ENCODE peak calls at places on chromosomes 2 and 18, in eight cellular contexts. J is adrenal gland; X is HL-60; A is heart left ventricle; C is CD8-positive, alpha-beta memory T cell; P is transverse colon; S is lower lobe of right lung; Z is AG04450. L is an unnamed sample.

GRCh38 chr2:148756292-148756975 is 111.9 kb downstream of the EPC2 start:
- DNase-seq in C (no peak), S (no peak), Z (peak; percentile 47), P (no peak), J (no peak), A (no peak), X (no peak), L (no peak)

GRCh38 chr18:13540783-13541182 is 185.6 kb downstream of the FAM210A start:
- DNase-seq in P (no peak), Z (no peak), A (no peak), X (no peak), S (no peak), C (peak; percentile 86), J (no peak), L (no peak)

GRCh38 chr2:108534577-108535379 is 508 bp downstream of the LIMS1 start:
- DNase-seq in X (peak; percentile 39), A (peak; percentile 45), S (peak; percentile 66), J (peak; percentile 61), P (peak; percentile 47), Z (no peak), C (peak; percentile 50), L (peak; percentile 22)

GRCh38 chr2:86054539-86055082 is 51.1 kb downstream of the POLR1A start:
- DNase-seq in J (no peak), A (no peak), S (no peak), C (no peak), P (no peak), Z (no peak), X (no peak), L (no peak)

GRCh38 chr2:176099737-176100546 is at the start of gene HOXD12:
- DNase-seq in C (no peak), Z (no peak), P (no peak), X (no peak), A (no peak), S (no peak), J (no peak), L (peak; percentile 4)

GRCh38 chr2:191318729-191319078 is 73.5 kb downstream of the MYO1B start:
- DNase-seq in S (no peak), C (no peak), P (peak; percentile 78), J (no peak), A (no peak), X (no peak), Z (no peak), L (no peak)

GRCh38 chr18:54606835-54607212 is 15.8 kb downstream of the DYNAP start:
- DNase-seq in Z (no peak), A (no peak), J (no peak), S (peak; percentile 43), X (no peak), C (no peak), P (no peak), L (no peak)

GRCh38 chr2:219270055-219270372 is 9.2 kb upstream of the DNAJB2 start:
- DNase-seq in Z (no peak), X (no peak), A (no peak), P (no peak), S (no peak), C (no peak), J (no peak), L (no peak)

GRCh38 chr18:78563110-78563509 is 416.5 kb upstream of the SALL3 start:
- DNase-seq in Z (no peak), C (no peak), J (no peak), S (no peak), P (no peak), X (no peak), A (no peak), L (no peak)

GRCh38 chr2:9641641-9642040 is 10.8 kb upstream of the YWHAQ start:
- DNase-seq in J (no peak), Z (no peak), S (no peak), C (no peak), P (no peak), A (no peak), X (no peak), L (no peak)

GRCh38 chr2:105890856-105891255 is 146.1 kb downstream of the NCK2 start:
- DNase-seq in C (no peak), S (no peak), P (no peak), A (no peak), Z (no peak), J (no peak), X (no peak), L (no peak)

GRCh38 chr2:86704482-86704971 is 15.6 kb upstream of the RMND5A start:
- DNase-seq in A (peak; percentile 79), S (no peak), Z (peak; percentile 42), C (no peak), J (peak; percentile 34), X (no peak), P (peak; percentile 75), L (peak; percentile 19)

GRCh38 chr2:70509565-70509964 is 44.1 kb downstream of the TGFA start:
- DNase-seq in C (no peak), S (no peak), X (no peak), J (no peak), Z (no peak), P (peak; percentile 49), A (no peak), L (no peak)

GRCh38 chr2:70513751-70514150 is 39.9 kb downstream of the TGFA start:
- DNase-seq in C (no peak), Z (no peak), P (no peak), X (no peak), A (no peak), J (no peak), S (no peak), L (no peak)

GRCh38 chr2:70511986-70512729 is 41.5 kb downstream of the TGFA start:
- DNase-seq in P (peak; percentile 70), S (no peak), A (no peak), C (no peak), Z (no peak), J (no peak), X (no peak), L (no peak)

GRCh38 chr2:70508711-70509462 is 44.7 kb downstream of the TGFA start:
- DNase-seq in X (no peak), J (no peak), Z (no peak), C (no peak), S (no peak), A (no peak), P (no peak), L (no peak)

DNA sequence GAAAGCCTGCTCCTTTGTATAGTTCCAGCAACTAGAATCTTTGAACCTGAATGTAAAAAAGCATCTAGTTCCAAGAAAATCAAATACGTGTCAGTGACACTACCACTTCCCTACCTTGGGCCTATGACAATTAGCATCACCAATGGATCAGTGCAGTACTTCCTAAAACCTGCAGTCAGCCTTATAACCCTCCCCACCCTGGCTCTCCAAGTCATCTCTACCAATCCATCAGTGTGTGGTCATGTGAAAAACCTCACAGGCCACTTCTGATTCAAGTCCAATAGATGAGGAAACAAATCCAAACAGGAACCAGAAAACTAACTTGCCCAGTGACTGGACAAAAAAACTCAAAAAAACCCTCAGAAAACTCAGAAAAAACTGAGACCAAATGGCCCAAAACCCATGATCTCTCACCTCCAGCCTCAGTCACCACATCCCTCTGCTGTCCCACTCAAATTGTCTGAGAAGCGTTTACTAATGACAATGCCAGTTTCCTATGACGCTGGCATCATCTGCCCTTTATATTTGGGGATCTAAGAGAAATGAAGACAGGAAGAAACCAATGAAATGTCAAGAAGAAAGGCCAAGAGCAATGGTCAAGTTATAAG is 43.3 kb downstream of the TGFA start:
- DNase-seq in A (no peak), S (no peak), C (no peak), Z (no peak), X (peak; percentile 39), J (no peak), P (no peak), L (no peak)
- H3K27ac ChIP-seq in A (no peak overlapping the region), S (no peak overlapping the region), C (no peak overlapping the region), Z (no peak overlapping the region), X (no peak overlapping the region), J (no peak overlapping the region), P (no peak overlapping the region), L (no peak overlapping the region)

GRCh38 chr2:10863047-10863446 is 48.7 kb upstream of the KCNF1 start:
- DNase-seq in P (no peak), S (no peak), C (no peak), X (no peak), J (no peak), Z (no peak), A (no peak), L (no peak)
- H3K27me3 ChIP-seq in P (peaks cover 5% of the 10 kb centered on the region), S (peaks cover 27% of the 10 kb centered on the region), C (no peaks in the 10 kb centered on the region), X (peaks cover 6% of the 10 kb centered on the region), J (no peaks in the 10 kb centered on the region), Z (peaks cover 16% of the 10 kb centered on the region), A (no peaks in the 10 kb centered on the region), L (no peaks in the 10 kb centered on the region)

GRCh38 chr2:188894979-188895378 is 79.2 kb upstream of the COL3A1 start:
- DNase-seq in Z (no peak), X (no peak), C (no peak), S (no peak), J (no peak), P (no peak), A (no peak), L (no peak)
- H3K27ac ChIP-seq in Z (no peak overlapping the region), X (no peak overlapping the region), C (no peak overlapping the region), S (no peak overlapping the region), J (no peak overlapping the region), P (no peak overlapping the region), A (no peak overlapping the region), L (no peak overlapping the region)

GRCh38 chr2:138780451-138780880 is 276 bp upstream of the NXPH2 start:
- DNase-seq in P (no peak), A (no peak), Z (no peak), X (no peak), C (no peak), J (no peak), S (no peak), L (no peak)
- H3K27me3 ChIP-seq in P (peaks cover 76% of the 10 kb centered on the region), A (peaks cover 32% of the 10 kb centered on the region), Z (peaks cover 27% of the 10 kb centered on the region), X (peaks cover 35% of the 10 kb centered on the region), C (no peaks in the 10 kb centered on the region), J (peaks cover 53% of the 10 kb centered on the region), S (peaks cover 58% of the 10 kb centered on the region), L (peaks cover 11% of the 10 kb centered on the region)

DNA sequence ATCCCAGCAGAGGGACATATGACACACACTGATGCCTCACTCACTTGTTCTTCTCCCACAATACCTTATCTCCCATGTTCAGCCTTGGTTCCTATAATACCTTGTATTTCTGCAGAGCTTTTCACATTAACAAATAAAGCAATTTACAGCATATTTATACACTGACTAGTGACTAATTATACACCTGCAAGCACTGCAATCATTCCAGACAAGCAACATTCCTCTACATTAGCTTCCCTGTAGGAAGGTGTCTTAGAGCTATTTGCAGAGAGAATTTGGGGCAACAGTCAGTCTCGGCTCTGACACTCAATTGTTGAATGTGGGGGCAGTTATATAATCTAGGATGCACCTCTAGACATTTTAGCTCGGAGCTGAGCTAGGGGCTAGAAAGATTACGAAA is 9.5 kb upstream of the INSIG2 start:
- DNase-seq in S (no peak), Z (no peak), C (no peak), J (no peak), P (no peak), X (no peak), A (no peak), L (no peak)
- H3K27ac ChIP-seq in S (no peak overlapping the region), Z (no peak overlapping the region), C (no peak overlapping the region), J (no peak overlapping the region), P (no peak overlapping the region), X (no peak overlapping the region), A (no peak overlapping the region), L (no peak overlapping the region)

DNA sequence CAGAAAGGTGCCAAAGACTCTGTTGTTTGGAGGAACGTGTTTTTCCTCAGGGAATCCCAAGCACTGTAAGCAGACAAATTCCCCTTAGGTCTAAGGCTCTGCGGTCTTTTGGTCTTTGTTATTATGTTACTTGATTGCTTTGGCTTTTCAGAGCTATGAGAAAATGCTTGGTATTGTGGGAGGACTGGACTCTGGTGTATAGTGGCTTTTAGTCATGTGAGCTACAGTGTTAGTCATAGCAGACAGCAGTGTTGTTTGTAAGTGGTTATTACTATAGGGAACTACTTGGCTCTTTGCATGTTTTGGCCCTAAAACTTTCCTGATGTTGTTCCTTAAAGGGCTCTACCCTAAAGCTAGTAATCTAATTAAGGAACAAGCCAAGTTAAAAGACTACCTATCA is 956.2 kb upstream of the LRATD1 start:
- DNase-seq in P (no peak), A (no peak), X (no peak), C (no peak), Z (peak; percentile 21), J (no peak), S (no peak), L (no peak)
- H3K27me3 ChIP-seq in P (no peaks in the 10 kb centered on the region), A (no peaks in the 10 kb centered on the region), X (no peaks in the 10 kb centered on the region), C (no peaks in the 10 kb centered on the region), Z (no peaks in the 10 kb centered on the region), J (no peaks in the 10 kb centered on the region), S (no peaks in the 10 kb centered on the region), L (no peaks in the 10 kb centered on the region)

L was measured in prostate gland.